ENCODE peak calls at places on chromosomes 6 and 20, in seven cellular contexts. I is effector memory CD8-positive, alpha-beta T cell; S is left cardiac atrium; K is activated CD4-positive, alpha-beta T cell treated with anti-CD3 and anti-CD28 coated beads for 36 hours; L is T-cell; M is Right ventricle myocardium inferior; H is psoas muscle. Y is an unnamed sample.

GRCh38 chr6:90401933-90402830 is 105.5 kb upstream of the BACH2 start:
- ATAC-seq in M (no peak), S (no peak), L (peak; percentile 43), I (peak; percentile 38), K (peak; percentile 40), H (no peak), Y (no peak)

GRCh38 chr20:18524646-18525045 is 16.9 kb downstream of the SEC23B start:
- ATAC-seq in L (no peak), K (no peak), M (no peak), I (no peak), S (no peak), H (no peak), Y (peak; percentile 39)

GRCh38 chr6:144264270-144265060 is 20.7 kb upstream of the UTRN start:
- ATAC-seq in K (no peak), M (no peak), H (no peak), I (no peak), L (no peak), S (peak; percentile 89), Y (no peak)

GRCh38 chr20:35738410-35739179 is 3.5 kb downstream of the RBM39 start:
- ATAC-seq in S (no peak), L (no peak), I (no peak), H (no peak), K (no peak), M (no peak), Y (no peak)

GRCh38 chr6:125943528-125944433 is 12.8 kb upstream of the HINT3 start:
- ATAC-seq in H (no peak), I (no peak), L (no peak), K (no peak), M (no peak), S (no peak), Y (no peak)

GRCh38 chr6:127100510-127101140 is 17.8 kb upstream of the RSPO3 start:
- ATAC-seq in H (peak; percentile 49), I (no peak), L (no peak), K (no peak), S (no peak), M (no peak), Y (no peak)

GRCh38 chr20:699342-699741 is 23.7 kb upstream of the SCRT2 start:
- ATAC-seq in L (no peak), M (no peak), K (no peak), I (no peak), S (no peak), H (no peak), Y (no peak)

GRCh38 chr20:17558154-17558940 is 11.5 kb upstream of the DSTN start:
- ATAC-seq in M (peak; percentile 69), L (no peak), I (no peak), H (peak; percentile 46), K (peak; percentile 81), S (peak; percentile 91), Y (peak; percentile 82)

GRCh38 chr20:23048283-23049200 is 930 bp downstream of the THBD start:
- ATAC-seq in M (peak; percentile 49), S (peak; percentile 40), H (peak; percentile 66), L (peak; percentile 34), K (peak; percentile 70), I (peak; percentile 50), Y (peak; percentile 53)